ENCODE peak calls at places on chromosomes 2 and 18, in eight cellular contexts. L is MCF 10A, H is D341Med, W is NCI-H460, F is left ventricle myocardium superior, I is AG20443, S is WERI-Rb-1, X is NCI-H2029. Y is an unnamed sample.

GRCh38 chr2:196046123-196046917 is 22.3 kb downstream of the DNAH7 start:
- DNase-seq in F (no peak), L (no peak), X (no peak), H (no peak), I (no peak), S (no peak), W (no peak), Y (peak)

GRCh38 chr2:239529313-239530015 is 128.6 kb upstream of the HDAC4 start:
- DNase-seq in X (no peak), F (no peak), I (no peak), W (no peak), L (no peak), S (no peak), H (no peak), Y (no peak)

GRCh38 chr18:13451661-13452447 is 233.3 kb downstream of the LDLRAD4 start:
- DNase-seq in F (no peak), W (no peak), L (no peak), I (no peak), S (no peak), X (no peak), H (no peak), Y (no peak)

GRCh38 chr2:101012706-101013181 is 10.7 kb downstream of the RPL31 start:
- DNase-seq in S (no peak), W (peak), L (peak), I (peak), F (no peak), H (peak), X (no peak), Y (no peak)

GRCh38 chr18:9787716-9788115 is 79.6 kb downstream of the RAB31 start:
- DNase-seq in W (no peak), S (no peak), F (no peak), I (no peak), L (peak), H (no peak), X (no peak), Y (peak)

GRCh38 chr18:76568726-76569125 is 73.7 kb upstream of the ZNF516 start:
- DNase-seq in H (no peak), I (no peak), F (no peak), S (no peak), W (no peak), L (no peak), X (no peak), Y (no peak)

GRCh38 chr2:126720031-126720368 is 64.0 kb downstream of the GYPC start:
- DNase-seq in X (no peak), F (no peak), W (no peak), S (no peak), I (no peak), H (no peak), L (no peak), Y (no peak)

GRCh38 chr2:55097462-55098410 is 47.5 kb upstream of the RTN4 start:
- DNase-seq in W (no peak), L (no peak), S (peak), F (peak), H (no peak), X (no peak), I (no peak), Y (no peak)

GRCh38 chr18:48488388-48488850 is 50.4 kb upstream of the CTIF start:
- DNase-seq in F (peak), S (no peak), W (peak), H (no peak), X (no peak), I (peak), L (peak), Y (peak)

GRCh38 chr2:196399736-196400691 is 228.6 kb upstream of the STK17B start:
- DNase-seq in W (peak), X (no peak), F (no peak), S (no peak), L (peak), H (no peak), I (peak), Y (peak)

GRCh38 chr18:67618061-67618460 is 101.5 kb upstream of the DSEL start:
- DNase-seq in I (no peak), H (no peak), X (no peak), F (no peak), S (no peak), W (no peak), L (no peak), Y (no peak)

GRCh38 chr2:153487993-153488562 is 9.5 kb upstream of the RPRM start:
- DNase-seq in W (no peak), X (no peak), L (no peak), I (no peak), F (no peak), H (no peak), S (no peak), Y (no peak)

GRCh38 chr2:1600191-1601063 is 143.9 kb downstream of the PXDN start:
- DNase-seq in H (no peak), W (no peak), S (peak), X (no peak), L (peak), F (no peak), I (peak), Y (no peak)

GRCh38 chr2:98936133-98936916 is at the start of gene CRACDL:
- DNase-seq in W (no peak), F (no peak), L (peak), I (peak), S (peak), X (no peak), H (peak), Y (no peak)

GRCh38 chr2:31347788-31348187 is 66.8 kb downstream of the XDH start:
- DNase-seq in I (peak), L (no peak), H (no peak), X (no peak), S (no peak), W (no peak), F (no peak), Y (no peak)

GRCh38 chr2:51304341-51304740 is 272.4 kb upstream of the NRXN1 start:
- DNase-seq in X (no peak), W (no peak), I (no peak), H (no peak), F (no peak), L (no peak), S (no peak), Y (no peak)

GRCh38 chr2:172231508-172231907 is 128.8 kb upstream of the DLX2 start:
- DNase-seq in W (no peak), F (no peak), I (no peak), L (no peak), S (no peak), H (no peak), X (no peak), Y (no peak)

GRCh38 chr2:239804161-239805042 is 220.7 kb downstream of the NDUFA10 start:
- DNase-seq in X (no peak), S (peak), L (no peak), H (peak), F (peak), W (no peak), I (no peak), Y (no peak)

GRCh38 chr2:42132066-42132965 is 36.8 kb upstream of the EML4 start:
- DNase-seq in X (no peak), L (peak), I (peak), H (no peak), S (no peak), W (no peak), F (no peak), Y (no peak)

GRCh38 chr2:125979886-125980285 is 676.1 kb upstream of the GYPC start:
- DNase-seq in H (peak), L (no peak), W (no peak), I (no peak), X (no peak), S (peak), F (no peak), Y (no peak)

GRCh38 chr2:113246606-113247005 is 32.1 kb downstream of the PAX8 start:
- DNase-seq in L (no peak), I (no peak), X (no peak), W (no peak), S (no peak), H (no peak), F (no peak), Y (no peak)

GRCh38 chr18:4438938-4439337 is 16.2 kb downstream of the DLGAP1 start:
- DNase-seq in H (no peak), X (no peak), L (no peak), S (no peak), I (no peak), W (no peak), F (no peak), Y (no peak)

GRCh38 chr18:43965691-43966090 is 688.4 kb upstream of the SYT4 start:
- DNase-seq in W (no peak), S (no peak), I (no peak), H (no peak), X (no peak), F (no peak), L (peak), Y (no peak)

GRCh38 chr2:231666171-231667095 is 41.9 kb upstream of the PTMA start:
- DNase-seq in S (peak), F (peak), W (peak), I (peak), L (peak), H (no peak), X (peak), Y (peak)

GRCh38 chr2:222796413-222797103 is 64.3 kb upstream of the ACSL3 start:
- DNase-seq in L (no peak), I (no peak), W (no peak), X (peak), F (no peak), S (no peak), H (no peak), Y (no peak)

GRCh38 chr2:188203756-188204155 is 87.9 kb upstream of the GULP1 start:
- DNase-seq in X (no peak), I (no peak), S (no peak), L (peak), H (no peak), F (no peak), W (no peak), Y (no peak)

GRCh38 chr2:223760838-223761502 is 76.4 kb downstream of the AP1S3 start:
- DNase-seq in W (peak), X (no peak), F (no peak), S (no peak), I (peak), L (peak), H (no peak), Y (peak)

Y was measured in foreskin keratinocyte.